ENCODE peak calls at places on chromosomes 2 and 18, in ten cellular contexts. One of them, this sample, is unnamed. For H4K20me1, the result is how much of the 10 kb centered on the place peaks cover.

GRCh38 chr18:58453167-58453804 is 175.6 kb downstream of the ALPK2 start:
- DNase-seq in PC-3: no peak
- DNase-seq in endothelial cell of umbilical vein: no peak
- DNase-seq in DND-41: no peak
- DNase-seq in H9: no peak
- DNase-seq in MM.1S: no peak
- DNase-seq in HepG2: no peak
- DNase-seq in fibroblast of lung: no peak
- DNase-seq in HCT116: no peak
- DNase-seq in IMR-90: no peak
- DNase-seq in this sample: no peak

GRCh38 chr2:13485256-13485655 is 768.5 kb downstream of the TRIB2 start:
- DNase-seq in HCT116: no peak
- DNase-seq in fibroblast of lung: no peak
- DNase-seq in IMR-90: no peak
- DNase-seq in endothelial cell of umbilical vein: no peak
- DNase-seq in PC-3: no peak
- DNase-seq in MM.1S: no peak
- DNase-seq in HepG2: no peak
- DNase-seq in H9: no peak
- DNase-seq in DND-41: no peak
- DNase-seq in this sample: no peak

GRCh38 chr2:86020984-86021383 is 84.7 kb downstream of the POLR1A start:
- DNase-seq in H9: no peak
- DNase-seq in IMR-90: peak
- DNase-seq in HepG2: no peak
- DNase-seq in fibroblast of lung: peak
- DNase-seq in DND-41: no peak
- DNase-seq in MM.1S: no peak
- DNase-seq in endothelial cell of umbilical vein: peak
- DNase-seq in HCT116: no peak
- DNase-seq in PC-3: no peak
- DNase-seq in this sample: no peak

GRCh38 chr2:39642054-39642742 is 23.5 kb upstream of the TMEM178A start:
- DNase-seq in PC-3: peak
- DNase-seq in DND-41: no peak
- DNase-seq in MM.1S: no peak
- DNase-seq in endothelial cell of umbilical vein: peak
- DNase-seq in IMR-90: peak
- DNase-seq in HCT116: peak
- DNase-seq in H9: no peak
- DNase-seq in fibroblast of lung: peak
- DNase-seq in HepG2: peak
- DNase-seq in this sample: peak

GRCh38 chr2:112960230-112960825 is 17.5 kb upstream of the IL36G start:
- DNase-seq in IMR-90: no peak
- DNase-seq in DND-41: no peak
- DNase-seq in HepG2: no peak
- DNase-seq in H9: peak
- DNase-seq in endothelial cell of umbilical vein: no peak
- DNase-seq in PC-3: peak
- DNase-seq in fibroblast of lung: no peak
- DNase-seq in MM.1S: no peak
- DNase-seq in HCT116: no peak
- DNase-seq in this sample: no peak

GRCh38 chr2:200585730-200586643 is at the start of gene AOX1:
- DNase-seq in endothelial cell of umbilical vein: peak
- DNase-seq in MM.1S: no peak
- DNase-seq in fibroblast of lung: peak
- DNase-seq in PC-3: no peak
- DNase-seq in IMR-90: peak
- DNase-seq in HCT116: no peak
- DNase-seq in H9: peak
- DNase-seq in HepG2: peak
- DNase-seq in DND-41: no peak
- DNase-seq in this sample: peak

GRCh38 chr2:100615471-100615870 is 52.7 kb downstream of the PDCL3 start:
- DNase-seq in HepG2: no peak
- DNase-seq in endothelial cell of umbilical vein: no peak
- DNase-seq in IMR-90: no peak
- DNase-seq in HCT116: no peak
- DNase-seq in H9: no peak
- DNase-seq in PC-3: no peak
- DNase-seq in fibroblast of lung: no peak
- DNase-seq in MM.1S: no peak
- DNase-seq in DND-41: no peak
- DNase-seq in this sample: no peak

GRCh38 chr2:37344453-37345361 is at the start of gene QPCT:
- DNase-seq in DND-41: peak
- DNase-seq in HepG2: no peak
- DNase-seq in fibroblast of lung: peak
- DNase-seq in PC-3: no peak
- DNase-seq in IMR-90: peak
- DNase-seq in MM.1S: peak
- DNase-seq in endothelial cell of umbilical vein: peak
- DNase-seq in HCT116: no peak
- DNase-seq in H9: no peak
- DNase-seq in this sample: no peak

GRCh38 chr18:48821251-48821590 is 129.5 kb downstream of the SMAD7 start:
- DNase-seq in H9: peak
- DNase-seq in IMR-90: no peak
- DNase-seq in endothelial cell of umbilical vein: no peak
- DNase-seq in HepG2: no peak
- DNase-seq in DND-41: no peak
- DNase-seq in PC-3: no peak
- DNase-seq in HCT116: no peak
- DNase-seq in MM.1S: no peak
- DNase-seq in fibroblast of lung: no peak
- DNase-seq in this sample: no peak
- H4K20me1 ChIP-seq in H9: under half
- H4K20me1 ChIP-seq in IMR-90: under half
- H4K20me1 ChIP-seq in endothelial cell of umbilical vein: under half
- H4K20me1 ChIP-seq in HepG2: under half
- H4K20me1 ChIP-seq in DND-41: under half
- H4K20me1 ChIP-seq in PC-3: under half
- H4K20me1 ChIP-seq in HCT116: under half
- H4K20me1 ChIP-seq in MM.1S: under half
- H4K20me1 ChIP-seq in fibroblast of lung: under half
- H4K20me1 ChIP-seq in this sample: under half

GRCh38 chr2:136136921-136137320 is 19.0 kb upstream of the CXCR4 start:
- DNase-seq in PC-3: peak
- DNase-seq in MM.1S: peak
- DNase-seq in endothelial cell of umbilical vein: no peak
- DNase-seq in HCT116: peak
- DNase-seq in IMR-90: no peak
- DNase-seq in HepG2: no peak
- DNase-seq in DND-41: peak
- DNase-seq in H9: no peak
- DNase-seq in fibroblast of lung: no peak
- DNase-seq in this sample: no peak

GRCh38 chr2:136137982-136138381 is 20.0 kb upstream of the CXCR4 start:
- DNase-seq in PC-3: no peak
- DNase-seq in HCT116: no peak
- DNase-seq in endothelial cell of umbilical vein: no peak
- DNase-seq in IMR-90: no peak
- DNase-seq in fibroblast of lung: no peak
- DNase-seq in HepG2: no peak
- DNase-seq in H9: no peak
- DNase-seq in MM.1S: no peak
- DNase-seq in DND-41: no peak
- DNase-seq in this sample: no peak

GRCh38 chr2:136134126-136134525 is 16.2 kb upstream of the CXCR4 start:
- DNase-seq in IMR-90: no peak
- DNase-seq in endothelial cell of umbilical vein: no peak
- DNase-seq in HepG2: no peak
- DNase-seq in fibroblast of lung: no peak
- DNase-seq in PC-3: no peak
- DNase-seq in MM.1S: no peak
- DNase-seq in H9: no peak
- DNase-seq in HCT116: no peak
- DNase-seq in DND-41: peak
- DNase-seq in this sample: no peak

GRCh38 chr2:136135462-136135861 is 17.5 kb upstream of the CXCR4 start:
- DNase-seq in HepG2: no peak
- DNase-seq in H9: no peak
- DNase-seq in fibroblast of lung: no peak
- DNase-seq in DND-41: no peak
- DNase-seq in IMR-90: no peak
- DNase-seq in endothelial cell of umbilical vein: no peak
- DNase-seq in HCT116: no peak
- DNase-seq in MM.1S: no peak
- DNase-seq in PC-3: no peak
- DNase-seq in this sample: no peak

DNA sequence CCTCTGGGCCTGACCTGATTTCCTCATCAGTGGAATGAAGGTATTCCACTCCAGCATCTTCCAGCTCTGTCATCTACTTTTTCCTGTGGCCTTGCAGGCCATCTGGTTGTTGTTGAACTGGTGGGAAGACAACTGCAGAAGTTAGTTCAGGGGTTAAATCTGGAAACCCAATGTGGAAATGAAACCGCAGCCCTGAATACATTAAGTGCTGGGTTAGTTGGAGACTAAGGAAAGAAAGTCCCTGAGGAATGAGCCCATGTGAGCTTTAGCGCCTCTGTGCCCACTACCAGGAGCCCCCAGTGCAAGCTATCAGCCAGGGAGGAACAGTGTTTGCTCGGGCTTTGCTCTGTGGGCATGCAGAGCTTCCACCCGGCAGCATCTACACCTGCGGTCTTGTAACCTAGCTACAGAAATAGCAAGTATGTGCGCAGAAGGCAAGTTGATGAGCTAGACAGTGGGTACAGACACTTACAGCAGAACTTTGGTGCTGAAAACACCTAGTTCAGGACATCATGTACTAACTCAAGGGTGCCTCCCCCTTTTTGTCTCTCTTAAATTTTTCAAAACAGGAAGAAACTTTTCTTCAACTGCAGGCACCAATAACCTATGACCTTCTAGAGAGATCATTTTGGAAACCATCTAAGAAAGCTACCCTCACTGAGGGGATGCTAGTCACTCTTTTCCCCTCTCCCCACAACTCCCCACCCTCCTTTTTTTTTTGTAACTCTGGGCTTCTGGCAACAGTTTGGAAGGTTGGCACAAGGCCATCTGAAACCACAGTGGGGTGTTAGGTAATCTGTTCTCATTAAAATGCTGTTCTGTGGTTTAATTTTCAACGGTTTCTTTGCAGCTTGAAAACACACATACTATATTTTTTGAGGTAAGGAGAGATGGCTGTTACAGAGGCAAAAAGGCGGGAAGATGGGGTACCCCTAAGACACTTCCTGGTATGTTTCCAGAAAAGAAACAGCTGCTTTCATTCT is 18.3 kb upstream of the CXCR4 start:
- DNase-seq in IMR-90: no peak
- DNase-seq in HepG2: no peak
- DNase-seq in HCT116: no peak
- DNase-seq in endothelial cell of umbilical vein: no peak
- DNase-seq in PC-3: no peak
- DNase-seq in MM.1S: peak
- DNase-seq in fibroblast of lung: peak
- DNase-seq in H9: no peak
- DNase-seq in DND-41: peak
- DNase-seq in this sample: no peak
- H2AFZ ChIP-seq in IMR-90: no peak
- H2AFZ ChIP-seq in HepG2: no peak
- H2AFZ ChIP-seq in HCT116: no peak
- H2AFZ ChIP-seq in endothelial cell of umbilical vein: no peak
- H2AFZ ChIP-seq in PC-3: no peak
- H2AFZ ChIP-seq in MM.1S: no peak
- H2AFZ ChIP-seq in fibroblast of lung: no peak
- H2AFZ ChIP-seq in H9: no peak
- H2AFZ ChIP-seq in DND-41: peak
- H2AFZ ChIP-seq in this sample: no peak

GRCh38 chr18:11066038-11066437 is 83.3 kb downstream of the PIEZO2 start:
- DNase-seq in fibroblast of lung: no peak
- DNase-seq in IMR-90: no peak
- DNase-seq in PC-3: no peak
- DNase-seq in DND-41: no peak
- DNase-seq in HepG2: no peak
- DNase-seq in H9: no peak
- DNase-seq in MM.1S: no peak
- DNase-seq in endothelial cell of umbilical vein: no peak
- DNase-seq in HCT116: no peak
- DNase-seq in this sample: peak
- H4K20me1 ChIP-seq in fibroblast of lung: under half
- H4K20me1 ChIP-seq in IMR-90: under half
- H4K20me1 ChIP-seq in PC-3: under half
- H4K20me1 ChIP-seq in DND-41: under half
- H4K20me1 ChIP-seq in HepG2: under half
- H4K20me1 ChIP-seq in H9: under half
- H4K20me1 ChIP-seq in MM.1S: under half
- H4K20me1 ChIP-seq in endothelial cell of umbilical vein: under half
- H4K20me1 ChIP-seq in HCT116: under half
- H4K20me1 ChIP-seq in this sample: under half

GRCh38 chr2:219230201-219230540 is 565 bp downstream of the ANKZF1 start:
- DNase-seq in H9: peak
- DNase-seq in HCT116: no peak
- DNase-seq in HepG2: peak
- DNase-seq in DND-41: peak
- DNase-seq in MM.1S: peak
- DNase-seq in IMR-90: peak
- DNase-seq in endothelial cell of umbilical vein: no peak
- DNase-seq in PC-3: peak
- DNase-seq in fibroblast of lung: peak
- DNase-seq in this sample: peak

GRCh38 chr2:219229375-219230200 is at the start of the genes ANKZF1 and ATG9A:
- DNase-seq in PC-3: peak
- DNase-seq in fibroblast of lung: peak
- DNase-seq in H9: peak
- DNase-seq in MM.1S: peak
- DNase-seq in DND-41: peak
- DNase-seq in HCT116: peak
- DNase-seq in HepG2: peak
- DNase-seq in IMR-90: peak
- DNase-seq in endothelial cell of umbilical vein: peak
- DNase-seq in this sample: peak

GRCh38 chr2:219225350-219225749 is 4.1 kb downstream of the ATG9A start:
- DNase-seq in IMR-90: no peak
- DNase-seq in DND-41: no peak
- DNase-seq in HCT116: no peak
- DNase-seq in endothelial cell of umbilical vein: no peak
- DNase-seq in HepG2: no peak
- DNase-seq in fibroblast of lung: no peak
- DNase-seq in MM.1S: no peak
- DNase-seq in PC-3: no peak
- DNase-seq in H9: no peak
- DNase-seq in this sample: no peak

GRCh38 chr2:219228745-219229374 is 576 bp downstream of the ATG9A start:
- DNase-seq in PC-3: no peak
- DNase-seq in H9: no peak
- DNase-seq in HepG2: no peak
- DNase-seq in DND-41: no peak
- DNase-seq in HCT116: no peak
- DNase-seq in endothelial cell of umbilical vein: no peak
- DNase-seq in MM.1S: no peak
- DNase-seq in IMR-90: no peak
- DNase-seq in fibroblast of lung: no peak
- DNase-seq in this sample: no peak

DNA sequence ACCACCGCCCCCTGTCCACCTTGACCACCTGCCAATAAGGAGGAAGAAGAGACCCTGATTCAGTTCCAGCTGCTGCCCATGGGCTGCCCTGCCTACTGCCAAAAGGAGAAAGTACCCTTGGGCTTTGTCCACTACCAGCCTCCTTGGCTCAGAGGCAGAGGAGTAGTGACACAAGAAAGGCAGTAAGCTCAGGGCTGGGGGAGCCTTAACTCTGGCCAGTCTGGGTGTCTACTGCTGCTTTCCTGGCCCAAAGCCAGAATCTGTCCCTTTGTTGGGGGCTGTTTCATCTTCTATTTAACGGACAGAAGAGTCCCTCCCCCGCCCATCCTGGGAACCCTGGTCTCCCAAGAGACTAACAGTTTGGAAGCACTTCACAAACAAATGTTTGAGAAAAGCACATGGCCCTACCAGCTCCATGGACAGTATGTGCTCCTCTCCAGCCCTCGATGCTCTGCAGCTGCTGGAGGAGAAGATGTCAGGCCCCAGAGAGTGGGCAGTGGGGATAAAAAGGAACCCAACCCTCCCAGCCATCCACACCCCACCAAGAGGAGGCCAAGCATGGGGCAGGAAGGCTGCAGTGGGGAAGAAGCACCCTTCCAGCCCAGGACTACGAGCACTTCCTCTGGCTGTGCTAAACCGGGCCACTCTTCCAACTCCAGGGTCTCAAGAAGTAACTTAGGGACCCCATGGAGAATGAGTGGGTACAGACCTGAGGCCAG is 1.3 kb downstream of the ATG9A start:
- DNase-seq in IMR-90: no peak
- DNase-seq in MM.1S: no peak
- DNase-seq in DND-41: no peak
- DNase-seq in HepG2: no peak
- DNase-seq in HCT116: no peak
- DNase-seq in H9: no peak
- DNase-seq in fibroblast of lung: no peak
- DNase-seq in PC-3: no peak
- DNase-seq in endothelial cell of umbilical vein: no peak
- DNase-seq in this sample: no peak
- H2AFZ ChIP-seq in IMR-90: peak
- H2AFZ ChIP-seq in MM.1S: no peak
- H2AFZ ChIP-seq in DND-41: peak
- H2AFZ ChIP-seq in HepG2: no peak
- H2AFZ ChIP-seq in HCT116: no peak
- H2AFZ ChIP-seq in H9: no peak
- H2AFZ ChIP-seq in fibroblast of lung: no peak
- H2AFZ ChIP-seq in PC-3: peak
- H2AFZ ChIP-seq in endothelial cell of umbilical vein: no peak
- H2AFZ ChIP-seq in this sample: no peak

This sample was measured in neural progenitor cell.